ENCODE peak calls at places on chromosomes 2 and 18, in six cellular contexts. G is sciatic nerve; K is activated CD4-positive, alpha-beta memory T cell treated with anti-CD3 and anti-CD28 coated beads for 36 hours; Q is fibroblast of lung; L is stimulated activated CD8-positive, alpha-beta memory T cell treated with anti-CD3 and anti-CD28 coated beads, Interleukin-12 subunit alpha, Interleukin-12 subunit beta, amount 100 ng/mL, for 1 hour; Y is K562. P is an unnamed sample.

GRCh38 chr18:75483662-75484061 is 56.2 kb upstream of the SMIM21 start:
- DNase-seq in G (no peak), K (no peak), Q (no peak), L (no peak), Y (no peak), P (no peak)

GRCh38 chr2:29347774-29348465 is 232.7 kb downstream of the CLIP4 start:
- DNase-seq in G (no peak), K (no peak), Q (no peak), L (no peak), Y (no peak), P (no peak)

GRCh38 chr2:43224131-43224570 is 2.3 kb downstream of the ZFP36L2 start:
- DNase-seq in G (peak), K (peak), Q (peak), L (peak), Y (no peak), P (peak)

GRCh38 chr2:240014327-240014726 is 10.8 kb downstream of the NDUFA10 start:
- DNase-seq in G (no peak), K (no peak), Q (no peak), L (no peak), Y (no peak), P (no peak)

GRCh38 chr2:99597616-99598015 is 107.8 kb upstream of the REV1 start:
- DNase-seq in G (no peak), K (no peak), Q (peak), L (no peak), Y (no peak), P (no peak)

GRCh38 chr2:216773072-216773471 is 77.7 kb upstream of the IGFBP5 start:
- DNase-seq in G (no peak), K (no peak), Q (no peak), L (no peak), Y (peak), P (no peak)

GRCh38 chr2:136255648-136256461 is 137.9 kb upstream of the CXCR4 start:
- DNase-seq in G (no peak), K (peak), Q (no peak), L (no peak), Y (no peak), P (peak)

GRCh38 chr2:233386382-233387041 is 32.2 kb downstream of the DGKD start:
- DNase-seq in G (no peak), K (peak), Q (peak), L (no peak), Y (no peak), P (no peak)

GRCh38 chr2:217166241-217166640 is 306.4 kb upstream of the TNP1 start:
- DNase-seq in G (no peak), K (no peak), Q (peak), L (no peak), Y (peak), P (no peak)

GRCh38 chr2:74835831-74836674 is 2.1 kb downstream of the HK2 start:
- DNase-seq in G (no peak), K (no peak), Q (peak), L (no peak), Y (peak), P (no peak)

GRCh38 chr18:74715306-74715705 is 117.6 kb downstream of the ZNF407 start:
- DNase-seq in G (no peak), K (no peak), Q (no peak), L (no peak), Y (no peak), P (no peak)

GRCh38 chr2:178008636-178009289 is 63.8 kb downstream of the PDE11A start:
- DNase-seq in G (no peak), K (no peak), Q (peak), L (no peak), Y (no peak), P (no peak)

GRCh38 chr2:179855673-179856072 is 5.7 kb downstream of the ZNF385B start:
- DNase-seq in G (no peak), K (no peak), Q (no peak), L (no peak), Y (no peak), P (no peak)

GRCh38 chr2:41896186-41896846 is 151.5 kb upstream of the PKDCC start:
- DNase-seq in G (no peak), K (peak), Q (no peak), L (no peak), Y (no peak), P (no peak)

GRCh38 chr18:41144444-41144843 is 810.6 kb upstream of the PIK3C3 start:
- DNase-seq in G (no peak), K (no peak), Q (peak), L (no peak), Y (no peak), P (no peak)

GRCh38 chr2:128303095-128303791 is 15.4 kb downstream of the HS6ST1 start:
- DNase-seq in G (no peak), K (no peak), Q (no peak), L (no peak), Y (no peak), P (no peak)

GRCh38 chr2:227374158-227374557 is 4.9 kb downstream of the TM4SF20 start:
- DNase-seq in G (no peak), K (peak), Q (peak), L (no peak), Y (no peak), P (no peak)

GRCh38 chr2:66929632-66930385 is 467.3 kb upstream of the ETAA1 start:
- DNase-seq in G (peak), K (no peak), Q (peak), L (no peak), Y (no peak), P (no peak)

GRCh38 chr2:199911877-199912161 is 726 bp downstream of the C2orf69 start:
- DNase-seq in G (peak), K (no peak), Q (no peak), L (no peak), Y (no peak), P (no peak)

GRCh38 chr2:99707592-99707991 is 217.8 kb upstream of the REV1 start:
- DNase-seq in G (no peak), K (no peak), Q (peak), L (no peak), Y (no peak), P (no peak)

GRCh38 chr18:75128051-75128605 is 80.8 kb downstream of the PTGR3 start:
- DNase-seq in G (no peak), K (no peak), Q (no peak), L (no peak), Y (no peak), P (no peak)

GRCh38 chr18:35458271-35458670 is 39.5 kb downstream of the INO80C start:
- DNase-seq in G (no peak), K (no peak), Q (peak), L (no peak), Y (no peak), P (no peak)

GRCh38 chr18:68983126-68983525 is 185.2 kb downstream of the CCDC102B start:
- DNase-seq in G (no peak), K (no peak), Q (no peak), L (no peak), Y (no peak), P (no peak)

GRCh38 chr2:58834404-58834803 is 593.3 kb upstream of the FANCL start:
- DNase-seq in G (no peak), K (no peak), Q (peak), L (no peak), Y (peak), P (no peak)

GRCh38 chr2:10327896-10328666 is 25.4 kb downstream of the HPCAL1 start:
- DNase-seq in G (no peak), K (peak), Q (no peak), L (no peak), Y (no peak), P (no peak)